ENCODE peak calls at places on chromosomes 3 and 15, in six cellular contexts. I, T, F, O, Z and A are unnamed samples.

GRCh38 chr3:73608805-73609641 is 15.7 kb downstream of the PDZRN3 start:
- DNase-seq in F (no peak), T (no peak), O (no peak), Z (no peak), I (no peak), A (no peak)

GRCh38 chr15:79116771-79117170 is 26.2 kb upstream of the RASGRF1 start:
- DNase-seq in Z (no peak), T (no peak), F (no peak), O (no peak), I (no peak), A (no peak)

GRCh38 chr3:10376353-10376752 is 55.4 kb upstream of the SEC13 start:
- DNase-seq in T (no peak), F (no peak), O (no peak), Z (no peak), I (no peak), A (no peak)

GRCh38 chr15:38707802-38708671 is 143.4 kb upstream of the RASGRP1 start:
- DNase-seq in Z (no peak), I (no peak), T (peak; percentile 23), F (no peak), O (peak; percentile 14), A (no peak)

GRCh38 chr3:32297366-32297765 is 58.9 kb downstream of the CMTM8 start:
- DNase-seq in Z (no peak), T (no peak), F (no peak), I (no peak), O (no peak), A (no peak)

GRCh38 chr15:71447328-71448250 is 332.3 kb downstream of the THSD4 start:
- DNase-seq in F (no peak), Z (no peak), O (no peak), T (no peak), I (no peak), A (no peak)

GRCh38 chr15:61700803-61701202 is 359.4 kb downstream of the VPS13C start:
- DNase-seq in I (no peak), Z (no peak), F (no peak), O (no peak), T (no peak), A (peak; percentile 20)

GRCh38 chr3:147407107-147407494 is 758 bp upstream of the ZIC4 start:
- DNase-seq in O (no peak), I (no peak), T (no peak), F (no peak), Z (no peak), A (no peak)

GRCh38 chr15:100596792-100597191 is 5.2 kb downstream of the LINS1 start:
- DNase-seq in T (no peak), F (no peak), O (no peak), I (peak; percentile 93), Z (no peak), A (no peak)

GRCh38 chr3:171876651-171877272 is 33.6 kb downstream of the TMEM212 start:
- DNase-seq in I (no peak), O (no peak), Z (peak; percentile 96), T (no peak), F (no peak), A (no peak)

GRCh38 chr3:162328649-162329048 is 832.0 kb downstream of the OTOL1 start:
- DNase-seq in T (no peak), Z (no peak), O (no peak), I (no peak), F (no peak), A (no peak)

GRCh38 chr3:69058180-69058946 is 6.2 kb upstream of the TMF1 start:
- DNase-seq in Z (no peak), T (no peak), I (no peak), O (no peak), F (no peak), A (no peak)

GRCh38 chr15:45573961-45574629 is 13.1 kb upstream of the BLOC1S6 start:
- DNase-seq in O (no peak), Z (no peak), I (no peak), T (no peak), F (no peak), A (no peak)

GRCh38 chr3:96331341-96331740 is 483.1 kb upstream of the EPHA6 start:
- DNase-seq in O (peak; percentile 3), Z (no peak), I (no peak), F (no peak), T (no peak), A (no peak)

GRCh38 chr15:34583399-34584320 is at the start of gene GOLGA8B:
- DNase-seq in T (peak; percentile 75), O (peak; percentile 22), F (peak; percentile 80), Z (no peak), I (peak; percentile 60), A (peak; percentile 1)